ENCODE peak calls at places on chromosomes 6 and 20, in four cellular contexts. One of them, this sample, is unnamed.

GRCh38 chr6:127147576-127147975 is 29.1 kb downstream of the RSPO3 start:
- DNase-seq in activated CD4-positive, alpha-beta T cell treated with anti-CD3 and anti-CD28 coated beads, Interleukin-2, amount 10 ng/mL, durations not matched to agents 7 days and 5 days: no peak
- DNase-seq in ovary: no peak
- DNase-seq in astrocyte of the spinal cord: no peak
- DNase-seq in this sample: no peak

GRCh38 chr20:48679603-48680002 is 148.2 kb downstream of the PREX1 start:
- DNase-seq in ovary: no peak
- DNase-seq in activated CD4-positive, alpha-beta T cell treated with anti-CD3 and anti-CD28 coated beads, Interleukin-2, amount 10 ng/mL, durations not matched to agents 7 days and 5 days: no peak
- DNase-seq in astrocyte of the spinal cord: no peak
- DNase-seq in this sample: no peak

GRCh38 chr20:35307666-35308653 is 15.7 kb upstream of the FAM83C start:
- DNase-seq in ovary: no peak
- DNase-seq in astrocyte of the spinal cord: peak
- DNase-seq in activated CD4-positive, alpha-beta T cell treated with anti-CD3 and anti-CD28 coated beads, Interleukin-2, amount 10 ng/mL, durations not matched to agents 7 days and 5 days: no peak
- DNase-seq in this sample: peak

GRCh38 chr6:26233608-26234420 is 131.2 kb upstream of the BTN3A2 start:
- DNase-seq in ovary: no peak
- DNase-seq in astrocyte of the spinal cord: peak
- DNase-seq in activated CD4-positive, alpha-beta T cell treated with anti-CD3 and anti-CD28 coated beads, Interleukin-2, amount 10 ng/mL, durations not matched to agents 7 days and 5 days: peak
- DNase-seq in this sample: peak

GRCh38 chr6:105431226-105431625 is 28.3 kb upstream of the PREP start:
- DNase-seq in activated CD4-positive, alpha-beta T cell treated with anti-CD3 and anti-CD28 coated beads, Interleukin-2, amount 10 ng/mL, durations not matched to agents 7 days and 5 days: peak
- DNase-seq in ovary: no peak
- DNase-seq in astrocyte of the spinal cord: peak
- DNase-seq in this sample: no peak

GRCh38 chr6:81120280-81120679 is 632.2 kb downstream of the TENT5A start:
- DNase-seq in ovary: no peak
- DNase-seq in activated CD4-positive, alpha-beta T cell treated with anti-CD3 and anti-CD28 coated beads, Interleukin-2, amount 10 ng/mL, durations not matched to agents 7 days and 5 days: no peak
- DNase-seq in astrocyte of the spinal cord: no peak
- DNase-seq in this sample: no peak

GRCh38 chr6:158488065-158488464 is 71.8 kb upstream of the TMEM181 start:
- DNase-seq in activated CD4-positive, alpha-beta T cell treated with anti-CD3 and anti-CD28 coated beads, Interleukin-2, amount 10 ng/mL, durations not matched to agents 7 days and 5 days: no peak
- DNase-seq in ovary: no peak
- DNase-seq in astrocyte of the spinal cord: peak
- DNase-seq in this sample: no peak

GRCh38 chr20:20362774-20363435 is 5.0 kb upstream of the INSM1 start:
- DNase-seq in astrocyte of the spinal cord: no peak
- DNase-seq in activated CD4-positive, alpha-beta T cell treated with anti-CD3 and anti-CD28 coated beads, Interleukin-2, amount 10 ng/mL, durations not matched to agents 7 days and 5 days: no peak
- DNase-seq in ovary: no peak
- DNase-seq in this sample: no peak

GRCh38 chr20:49270177-49270576 is 7.7 kb downstream of the ZNFX1 start:
- DNase-seq in ovary: no peak
- DNase-seq in astrocyte of the spinal cord: no peak
- DNase-seq in activated CD4-positive, alpha-beta T cell treated with anti-CD3 and anti-CD28 coated beads, Interleukin-2, amount 10 ng/mL, durations not matched to agents 7 days and 5 days: no peak
- DNase-seq in this sample: no peak

GRCh38 chr6:161444464-161444863 is 170.6 kb upstream of the AGPAT4 start:
- DNase-seq in ovary: peak
- DNase-seq in astrocyte of the spinal cord: peak
- DNase-seq in activated CD4-positive, alpha-beta T cell treated with anti-CD3 and anti-CD28 coated beads, Interleukin-2, amount 10 ng/mL, durations not matched to agents 7 days and 5 days: peak
- DNase-seq in this sample: peak

GRCh38 chr6:35611235-35611634 is 77.5 kb downstream of the FKBP5 start:
- DNase-seq in astrocyte of the spinal cord: peak
- DNase-seq in activated CD4-positive, alpha-beta T cell treated with anti-CD3 and anti-CD28 coated beads, Interleukin-2, amount 10 ng/mL, durations not matched to agents 7 days and 5 days: peak
- DNase-seq in ovary: no peak
- DNase-seq in this sample: no peak

GRCh38 chr20:49775229-49775693 is 37.4 kb upstream of the SLC9A8 start:
- DNase-seq in ovary: peak
- DNase-seq in activated CD4-positive, alpha-beta T cell treated with anti-CD3 and anti-CD28 coated beads, Interleukin-2, amount 10 ng/mL, durations not matched to agents 7 days and 5 days: no peak
- DNase-seq in astrocyte of the spinal cord: peak
- DNase-seq in this sample: peak

GRCh38 chr6:150418825-150419594 is 50.2 kb downstream of the IYD start:
- DNase-seq in astrocyte of the spinal cord: peak
- DNase-seq in activated CD4-positive, alpha-beta T cell treated with anti-CD3 and anti-CD28 coated beads, Interleukin-2, amount 10 ng/mL, durations not matched to agents 7 days and 5 days: peak
- DNase-seq in ovary: peak
- DNase-seq in this sample: peak

GRCh38 chr6:41358503-41358902 is 23.1 kb downstream of the NCR2 start:
- DNase-seq in activated CD4-positive, alpha-beta T cell treated with anti-CD3 and anti-CD28 coated beads, Interleukin-2, amount 10 ng/mL, durations not matched to agents 7 days and 5 days: no peak
- DNase-seq in astrocyte of the spinal cord: no peak
- DNase-seq in ovary: no peak
- DNase-seq in this sample: no peak

GRCh38 chr6:137661601-137662000 is 167.4 kb upstream of the OLIG3 start:
- DNase-seq in astrocyte of the spinal cord: no peak
- DNase-seq in ovary: no peak
- DNase-seq in activated CD4-positive, alpha-beta T cell treated with anti-CD3 and anti-CD28 coated beads, Interleukin-2, amount 10 ng/mL, durations not matched to agents 7 days and 5 days: peak
- DNase-seq in this sample: peak

GRCh38 chr20:24662286-24662685 is 192.9 kb downstream of the SYNDIG1 start:
- DNase-seq in ovary: no peak
- DNase-seq in astrocyte of the spinal cord: no peak
- DNase-seq in activated CD4-positive, alpha-beta T cell treated with anti-CD3 and anti-CD28 coated beads, Interleukin-2, amount 10 ng/mL, durations not matched to agents 7 days and 5 days: no peak
- DNase-seq in this sample: no peak

GRCh38 chr20:3323398-3323797 is 84.1 kb downstream of the DNAAF9 start:
- DNase-seq in ovary: no peak
- DNase-seq in astrocyte of the spinal cord: no peak
- DNase-seq in activated CD4-positive, alpha-beta T cell treated with anti-CD3 and anti-CD28 coated beads, Interleukin-2, amount 10 ng/mL, durations not matched to agents 7 days and 5 days: no peak
- DNase-seq in this sample: no peak

GRCh38 chr6:159104931-159105330 is 60.1 kb upstream of the TAGAP start:
- DNase-seq in ovary: no peak
- DNase-seq in activated CD4-positive, alpha-beta T cell treated with anti-CD3 and anti-CD28 coated beads, Interleukin-2, amount 10 ng/mL, durations not matched to agents 7 days and 5 days: peak
- DNase-seq in astrocyte of the spinal cord: no peak
- DNase-seq in this sample: peak

GRCh38 chr6:14664616-14665315 is 547.2 kb downstream of the CD83 start:
- DNase-seq in activated CD4-positive, alpha-beta T cell treated with anti-CD3 and anti-CD28 coated beads, Interleukin-2, amount 10 ng/mL, durations not matched to agents 7 days and 5 days: peak
- DNase-seq in astrocyte of the spinal cord: no peak
- DNase-seq in ovary: no peak
- DNase-seq in this sample: no peak

GRCh38 chr20:10659651-10660601 is 13.9 kb downstream of the JAG1 start:
- DNase-seq in astrocyte of the spinal cord: no peak
- DNase-seq in ovary: no peak
- DNase-seq in activated CD4-positive, alpha-beta T cell treated with anti-CD3 and anti-CD28 coated beads, Interleukin-2, amount 10 ng/mL, durations not matched to agents 7 days and 5 days: no peak
- DNase-seq in this sample: no peak